ENCODE peak calls at places on chromosomes 16 and 17, in four cellular contexts. K, S, P and I are unnamed samples.

GRCh38 chr17:2898255-2898926 is 102.2 kb downstream of the RAP1GAP2 start:
- DNase-seq in K (no peak), S (no peak), P (no peak), I (no peak)

GRCh38 chr17:1493291-1493980 is 950 bp upstream of the MYO1C start:
- DNase-seq in P (no peak), S (no peak), K (no peak), I (no peak)

GRCh38 chr16:65083181-65083845 is 38.5 kb downstream of the CDH11 start:
- DNase-seq in P (no peak), S (no peak), K (no peak), I (no peak)

GRCh38 chr17:66720027-66720426 is 114.9 kb upstream of the CACNG5 start:
- DNase-seq in K (no peak), S (no peak), P (no peak), I (no peak)

GRCh38 chr16:58451263-58451662 is 48.7 kb upstream of the NDRG4 start:
- DNase-seq in P (no peak), K (no peak), S (no peak), I (no peak)

GRCh38 chr17:2990396-2990795 is 73.0 kb downstream of the OR1D5 start:
- DNase-seq in K (no peak), P (no peak), S (no peak), I (no peak)

GRCh38 chr16:69328854-69329316 is 1.5 kb downstream of the PDF start:
- DNase-seq in S (no peak), P (no peak), K (no peak), I (no peak)

GRCh38 chr17:49506282-49506681 is 11.2 kb downstream of the NGFR start:
- DNase-seq in P (no peak), S (no peak), K (no peak), I (no peak)

GRCh38 chr16:4692460-4693295 is 684 bp upstream of the NUDT16L1 start:
- DNase-seq in S (no peak), K (no peak), P (no peak), I (no peak)

GRCh38 chr16:73025506-73026131 is 22.3 kb downstream of the ZFHX3 start:
- DNase-seq in S (no peak), K (no peak), P (no peak), I (no peak)

GRCh38 chr17:73969956-73970355 is 233.5 kb upstream of the RPL38 start:
- DNase-seq in P (no peak), S (no peak), K (no peak), I (no peak)

GRCh38 chr17:27544350-27545131 is 86.4 kb upstream of the LGALS9 start:
- DNase-seq in S (no peak), P (no peak), K (peak), I (no peak)

GRCh38 chr16:68737046-68737729 is at the start of gene CDH1:
- DNase-seq in S (peak), K (no peak), P (no peak), I (no peak)

GRCh38 chr16:23981429-23982399 is 145.9 kb downstream of the PRKCB start:
- DNase-seq in K (no peak), P (no peak), S (no peak), I (no peak)

GRCh38 chr17:15123593-15124590 is 141.2 kb downstream of the PMP22 start:
- DNase-seq in P (no peak), K (no peak), S (no peak), I (no peak)

GRCh38 chr16:73616186-73616585 is 568.3 kb upstream of the ZFHX3 start:
- DNase-seq in P (no peak), K (peak), S (no peak), I (peak)

GRCh38 chr16:85350973-85351372 is 238.7 kb upstream of the CIBAR2 start:
- DNase-seq in S (no peak), K (no peak), P (no peak), I (peak)

GRCh38 chr17:273994-274832 is 78.4 kb downstream of the RPH3AL start:
- DNase-seq in S (no peak), K (no peak), P (no peak), I (no peak)

GRCh38 chr17:62963296-62963695 is 2.7 kb upstream of the TANC2 start:
- DNase-seq in K (no peak), P (no peak), S (no peak), I (peak)

GRCh38 chr17:8210761-8211458 is 535 bp upstream of the AURKB start:
- DNase-seq in S (no peak), P (peak), K (no peak), I (no peak)

GRCh38 chr16:28984619-28985135 is at the start of gene LAT:
- DNase-seq in P (no peak), S (no peak), K (no peak), I (peak)

GRCh38 chr17:56171186-56171959 is 18.1 kb downstream of the ANKFN1 start:
- DNase-seq in P (no peak), S (no peak), K (no peak), I (no peak)

GRCh38 chr17:43691317-43691693 is 29.6 kb upstream of the MEOX1 start:
- DNase-seq in P (no peak), K (no peak), S (no peak), I (no peak)

GRCh38 chr17:10787306-10788020 is 16.4 kb downstream of the TMEM238L start:
- DNase-seq in S (no peak), K (no peak), P (no peak), I (no peak)

GRCh38 chr17:81866440-81867122 is 4.6 kb downstream of the ARHGDIA start:
- DNase-seq in S (no peak), K (no peak), P (no peak), I (no peak)

GRCh38 chr17:7560172-7561027 is 1.3 kb upstream of the SENP3 start:
- DNase-seq in K (peak), P (peak), S (peak), I (peak)

DNA sequence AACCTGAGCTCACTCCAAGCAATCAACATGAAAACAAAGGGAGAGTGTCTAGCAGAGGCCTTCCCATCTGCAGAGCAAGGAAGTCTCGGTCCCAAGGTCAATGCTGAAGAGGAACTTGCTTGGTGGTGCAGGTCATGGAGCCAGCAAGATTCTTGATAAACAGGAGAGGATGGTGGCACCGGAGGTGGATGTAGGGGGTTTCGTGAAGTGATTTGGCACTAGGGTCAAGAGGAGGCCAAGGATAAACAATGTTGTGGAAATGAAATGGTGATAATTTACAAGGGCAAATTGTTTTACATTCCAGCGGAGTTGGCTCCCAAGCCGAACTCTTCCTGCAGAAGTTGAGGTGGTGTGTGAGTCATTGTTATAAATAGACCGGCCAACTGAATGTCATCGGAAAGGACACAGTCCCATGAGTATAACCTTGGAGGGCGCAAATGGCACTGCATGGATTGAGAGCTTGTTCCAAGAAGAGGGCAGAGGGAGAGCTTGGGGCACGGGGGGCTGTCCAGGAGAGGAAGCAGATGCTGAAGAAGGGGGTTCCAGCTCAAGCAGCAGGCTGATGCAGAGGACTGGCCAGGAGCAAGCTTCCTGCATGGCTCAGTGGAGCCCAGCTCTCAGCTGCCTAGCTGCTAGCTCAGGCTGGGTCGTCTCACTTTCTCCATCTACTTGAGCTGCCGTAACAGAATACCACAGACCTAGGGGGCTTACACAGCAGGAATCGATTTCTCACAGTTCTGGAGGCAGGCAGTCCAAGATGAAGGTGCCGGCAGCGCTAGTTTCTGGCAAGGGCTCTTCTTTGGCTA is 136.6 kb downstream of the COPRS start:
- DNase-seq in P (no peak), S (no peak), K (no peak), I (no peak)
- TF ChIP-seq NR3C1 in P (no peak), S (no peak), K (no peak), I (no peak)

GRCh38 chr16:81843243-81843582 is 64.1 kb downstream of the PLCG2 start:
- DNase-seq in K (no peak), S (no peak), P (no peak), I (no peak)

GRCh38 chr16:81848306-81848853 is 69.3 kb downstream of the PLCG2 start:
- DNase-seq in K (no peak), P (no peak), S (no peak), I (no peak)

GRCh38 chr16:81842564-81843242 is 63.6 kb downstream of the PLCG2 start:
- DNase-seq in P (no peak), K (no peak), S (no peak), I (no peak)

GRCh38 chr16:81850197-81850944 is 71.3 kb downstream of the PLCG2 start:
- DNase-seq in S (no peak), K (no peak), P (no peak), I (no peak)

GRCh38 chr16:81846105-81846504 is 67.0 kb downstream of the PLCG2 start:
- DNase-seq in K (no peak), P (no peak), S (no peak), I (peak)
- TF ChIP-seq NR3C1 in K (no peak), P (no peak), S (no peak), I (no peak)

GRCh38 chr16:11679941-11680911 is 12.0 kb downstream of the SNN start:
- DNase-seq in K (no peak), S (no peak), P (no peak), I (no peak)

GRCh38 chr16:11679250-11679649 is 11.0 kb downstream of the SNN start:
- DNase-seq in S (no peak), K (no peak), P (no peak), I (no peak)

GRCh38 chr16:11677451-11677951 is 9.2 kb downstream of the SNN start:
- DNase-seq in S (no peak), P (no peak), K (no peak), I (no peak)

GRCh38 chr16:11676799-11677198 is 8.5 kb downstream of the SNN start:
- DNase-seq in S (no peak), P (no peak), K (no peak), I (no peak)

GRCh38 chr16:11677959-11678881 is 10.0 kb downstream of the SNN start:
- DNase-seq in K (no peak), P (no peak), S (no peak), I (no peak)
- TF ChIP-seq NR3C1 in K (no peak), P (no peak), S (no peak), I (no peak)

DNA sequence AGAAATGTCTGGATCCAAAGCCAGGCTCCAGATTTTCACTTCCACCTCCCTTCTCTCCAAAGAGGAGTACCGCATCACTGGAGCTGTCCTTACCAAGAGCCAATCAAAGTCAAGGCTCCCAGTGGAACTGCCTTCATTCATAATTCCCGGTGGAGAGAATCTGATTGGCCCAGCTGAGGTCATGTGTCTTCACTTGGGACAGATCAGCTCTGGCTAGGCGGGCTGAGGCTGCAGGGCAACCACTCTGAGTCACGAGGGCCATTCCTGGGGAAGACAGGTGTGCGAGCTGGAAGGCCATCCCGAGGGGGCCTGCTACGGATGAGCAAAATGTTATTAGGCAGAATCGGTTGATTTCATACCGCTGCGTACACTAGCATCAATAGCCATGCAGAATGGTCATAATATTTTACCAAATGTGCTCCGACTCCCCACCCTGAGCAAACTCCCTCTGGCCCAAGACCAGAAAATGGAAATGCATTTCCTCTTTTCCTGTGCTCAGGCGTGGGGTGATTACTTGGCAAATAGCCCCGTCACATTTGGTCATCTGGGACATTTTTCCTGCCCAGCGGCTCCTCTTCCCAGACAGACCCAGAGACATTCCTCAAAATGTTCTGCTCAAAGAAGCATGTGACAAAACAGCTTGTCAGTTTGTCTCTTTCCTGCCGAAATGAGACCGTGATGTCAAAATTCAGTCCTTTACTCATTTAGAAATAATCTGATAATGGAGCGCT is 111.1 kb downstream of the AIPL1 start:
- DNase-seq in K (peak), P (no peak), S (peak), I (no peak)
- TF ChIP-seq NR3C1 in K (no peak), P (no peak), S (no peak), I (no peak)

DNA sequence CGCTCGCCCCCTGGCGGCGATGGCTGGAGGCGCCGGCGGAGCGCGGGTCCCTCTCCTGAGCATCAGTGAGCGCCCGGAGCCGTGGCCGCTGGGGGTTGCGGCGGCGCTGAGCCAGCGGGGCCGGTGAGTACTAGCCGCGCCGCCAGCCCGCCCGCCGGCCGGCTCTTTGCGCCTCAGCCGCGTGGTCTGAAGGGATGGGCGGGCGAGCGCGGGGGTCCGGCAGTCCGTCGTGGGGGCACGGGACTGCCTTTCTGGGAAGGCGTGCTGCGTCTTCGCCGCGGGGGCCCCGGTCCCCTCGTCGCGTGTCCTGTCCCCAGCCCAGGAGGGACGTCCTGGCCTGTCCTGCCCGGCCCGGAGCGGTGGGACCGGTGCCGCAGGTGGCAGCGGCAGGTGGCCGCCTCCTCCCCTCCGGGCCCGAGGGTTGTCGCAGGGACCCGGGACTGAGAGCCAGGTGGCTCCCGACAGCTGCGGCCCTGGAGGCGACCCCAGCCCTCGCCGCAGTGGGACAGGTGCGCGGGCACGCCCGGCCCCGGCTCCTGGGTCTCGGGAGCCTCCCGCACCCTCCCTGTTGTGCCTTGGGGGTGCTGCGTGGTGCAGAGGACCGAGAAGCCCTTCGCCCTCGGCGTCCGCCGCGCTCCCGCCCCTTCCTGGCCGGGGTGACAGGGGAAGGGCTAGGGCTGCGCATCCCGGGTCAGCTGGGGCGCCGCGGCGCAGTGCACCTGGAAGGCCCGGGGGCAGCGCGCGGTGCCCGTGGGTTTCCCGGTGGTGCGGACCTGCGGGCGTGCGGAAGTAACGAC is at the start of gene SPECC1:
- DNase-seq in K (peak), S (peak), P (peak), I (peak)
- TF ChIP-seq NR3C1 in K (no peak), S (no peak), P (no peak), I (no peak)

DNA sequence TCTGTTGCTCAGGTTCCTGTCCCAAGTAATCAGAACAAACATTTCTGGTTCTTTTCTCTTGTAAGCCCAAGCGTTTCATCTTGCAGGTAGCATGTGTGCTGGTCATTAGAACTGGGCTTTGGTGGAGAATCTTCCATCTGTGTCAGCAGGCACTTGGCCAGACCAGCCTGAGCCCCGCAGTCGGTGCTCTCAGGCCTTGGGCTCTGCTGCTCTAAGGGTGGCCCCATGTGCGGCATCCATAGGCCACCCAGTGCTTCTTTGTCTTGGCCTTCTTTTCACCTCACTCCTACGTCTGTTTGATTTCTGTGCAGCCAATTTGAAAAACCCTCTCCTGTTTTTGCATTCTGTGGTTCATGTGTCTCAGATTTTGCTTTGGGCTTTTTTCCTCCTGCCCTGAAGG is 51.6 kb downstream of the PLD6 start:
- DNase-seq in K (no peak), P (no peak), S (no peak), I (no peak)
- TF ChIP-seq NR3C1 in K (no peak), P (no peak), S (no peak), I (no peak)